ENCODE peak calls at places on chromosomes 3 and 15, in seven cellular contexts. One of them, this sample, is unnamed. For H3K27me3, the result is how much of the 10 kb centered on the place peaks cover.

GRCh38 chr3:15033103-15033502 is 32.0 kb downstream of the MRPS25 start:
- DNase-seq in SK-N-SH: no peak
- DNase-seq in IMR-90: no peak
- DNase-seq in adrenal gland: no peak
- DNase-seq in tibial artery: no peak
- DNase-seq in uterus: no peak
- DNase-seq in breast epithelium: no peak
- DNase-seq in this sample: no peak

GRCh38 chr15:65793813-65794104 is 1.7 kb upstream of the DENND4A start:
- DNase-seq in IMR-90: no peak
- DNase-seq in adrenal gland: no peak
- DNase-seq in SK-N-SH: no peak
- DNase-seq in breast epithelium: no peak
- DNase-seq in uterus: no peak
- DNase-seq in tibial artery: no peak
- DNase-seq in this sample: no peak

GRCh38 chr3:150251187-150251592 is 156.9 kb upstream of the TSC22D2 start:
- DNase-seq in uterus: no peak
- DNase-seq in tibial artery: no peak
- DNase-seq in breast epithelium: no peak
- DNase-seq in SK-N-SH: no peak
- DNase-seq in adrenal gland: no peak
- DNase-seq in IMR-90: no peak
- DNase-seq in this sample: peak

GRCh38 chr3:34777361-34777760 is 862.0 kb upstream of the ARPP21 start:
- DNase-seq in SK-N-SH: no peak
- DNase-seq in breast epithelium: no peak
- DNase-seq in adrenal gland: no peak
- DNase-seq in uterus: no peak
- DNase-seq in IMR-90: no peak
- DNase-seq in tibial artery: no peak
- DNase-seq in this sample: no peak

GRCh38 chr15:65355173-65355982 is 22.4 kb downstream of the IGDCC3 start:
- DNase-seq in tibial artery: no peak
- DNase-seq in SK-N-SH: peak
- DNase-seq in breast epithelium: no peak
- DNase-seq in IMR-90: no peak
- DNase-seq in uterus: no peak
- DNase-seq in adrenal gland: no peak
- DNase-seq in this sample: no peak

GRCh38 chr3:178195824-178196223 is 340.4 kb upstream of the KCNMB2 start:
- DNase-seq in IMR-90: peak
- DNase-seq in tibial artery: no peak
- DNase-seq in SK-N-SH: no peak
- DNase-seq in breast epithelium: no peak
- DNase-seq in uterus: no peak
- DNase-seq in adrenal gland: peak
- DNase-seq in this sample: no peak

GRCh38 chr3:20323307-20323927 is 137.4 kb upstream of the SGO1 start:
- DNase-seq in uterus: no peak
- DNase-seq in adrenal gland: no peak
- DNase-seq in breast epithelium: no peak
- DNase-seq in SK-N-SH: no peak
- DNase-seq in IMR-90: no peak
- DNase-seq in tibial artery: no peak
- DNase-seq in this sample: no peak

GRCh38 chr3:123832712-123833397 is 51.3 kb downstream of the MYLK start:
- DNase-seq in uterus: no peak
- DNase-seq in SK-N-SH: no peak
- DNase-seq in breast epithelium: no peak
- DNase-seq in IMR-90: no peak
- DNase-seq in adrenal gland: no peak
- DNase-seq in tibial artery: no peak
- DNase-seq in this sample: no peak

GRCh38 chr3:52682016-52682415 is 3.7 kb downstream of the PBRM1 start:
- DNase-seq in adrenal gland: peak
- DNase-seq in IMR-90: peak
- DNase-seq in breast epithelium: no peak
- DNase-seq in tibial artery: peak
- DNase-seq in uterus: peak
- DNase-seq in SK-N-SH: peak
- DNase-seq in this sample: no peak

GRCh38 chr15:69337133-69337532 is 38.4 kb downstream of the PAQR5 start:
- DNase-seq in adrenal gland: no peak
- DNase-seq in uterus: no peak
- DNase-seq in IMR-90: peak
- DNase-seq in SK-N-SH: no peak
- DNase-seq in breast epithelium: no peak
- DNase-seq in tibial artery: no peak
- DNase-seq in this sample: no peak

GRCh38 chr15:72227192-72227586 is 3.8 kb downstream of the PKM start:
- DNase-seq in IMR-90: peak
- DNase-seq in uterus: peak
- DNase-seq in adrenal gland: peak
- DNase-seq in tibial artery: no peak
- DNase-seq in SK-N-SH: no peak
- DNase-seq in breast epithelium: no peak
- DNase-seq in this sample: no peak

GRCh38 chr3:182937293-182938051 is 42.9 kb downstream of the DCUN1D1 start:
- DNase-seq in uterus: no peak
- DNase-seq in breast epithelium: no peak
- DNase-seq in adrenal gland: no peak
- DNase-seq in tibial artery: no peak
- DNase-seq in IMR-90: no peak
- DNase-seq in SK-N-SH: no peak
- DNase-seq in this sample: no peak

GRCh38 chr3:126522363-126522788 is 1.6 kb upstream of the CHST13 start:
- DNase-seq in SK-N-SH: peak
- DNase-seq in tibial artery: peak
- DNase-seq in breast epithelium: peak
- DNase-seq in adrenal gland: peak
- DNase-seq in IMR-90: peak
- DNase-seq in uterus: peak
- DNase-seq in this sample: peak

GRCh38 chr3:81726735-81727134 is 34.7 kb downstream of the GBE1 start:
- DNase-seq in uterus: no peak
- DNase-seq in breast epithelium: no peak
- DNase-seq in IMR-90: peak
- DNase-seq in SK-N-SH: no peak
- DNase-seq in tibial artery: no peak
- DNase-seq in adrenal gland: peak
- DNase-seq in this sample: no peak

GRCh38 chr3:183180765-183181295 is 18.3 kb upstream of the LAMP3 start:
- DNase-seq in adrenal gland: no peak
- DNase-seq in IMR-90: no peak
- DNase-seq in uterus: no peak
- DNase-seq in SK-N-SH: no peak
- DNase-seq in breast epithelium: no peak
- DNase-seq in tibial artery: no peak
- DNase-seq in this sample: no peak

GRCh38 chr3:63976166-63976861 is 47.0 kb downstream of the PSMD6 start:
- DNase-seq in adrenal gland: no peak
- DNase-seq in breast epithelium: no peak
- DNase-seq in IMR-90: peak
- DNase-seq in SK-N-SH: no peak
- DNase-seq in tibial artery: no peak
- DNase-seq in uterus: no peak
- DNase-seq in this sample: no peak

GRCh38 chr15:89179966-89180875 is 41.2 kb downstream of the RLBP1 start:
- DNase-seq in breast epithelium: no peak
- DNase-seq in SK-N-SH: no peak
- DNase-seq in uterus: no peak
- DNase-seq in adrenal gland: no peak
- DNase-seq in IMR-90: peak
- DNase-seq in tibial artery: no peak
- DNase-seq in this sample: no peak

GRCh38 chr3:128933213-128933921 is 53.9 kb downstream of the ACAD9 start:
- DNase-seq in breast epithelium: no peak
- DNase-seq in SK-N-SH: no peak
- DNase-seq in IMR-90: no peak
- DNase-seq in tibial artery: no peak
- DNase-seq in uterus: no peak
- DNase-seq in adrenal gland: no peak
- DNase-seq in this sample: no peak

GRCh38 chr3:128932516-128933212 is 53.2 kb downstream of the ACAD9 start:
- DNase-seq in adrenal gland: no peak
- DNase-seq in uterus: no peak
- DNase-seq in IMR-90: no peak
- DNase-seq in SK-N-SH: no peak
- DNase-seq in tibial artery: no peak
- DNase-seq in breast epithelium: no peak
- DNase-seq in this sample: no peak

GRCh38 chr3:128933922-128934253 is 54.5 kb downstream of the ACAD9 start:
- DNase-seq in adrenal gland: no peak
- DNase-seq in uterus: no peak
- DNase-seq in breast epithelium: no peak
- DNase-seq in SK-N-SH: no peak
- DNase-seq in IMR-90: no peak
- DNase-seq in tibial artery: no peak
- DNase-seq in this sample: no peak

GRCh38 chr3:128935922-128936321 is 56.5 kb downstream of the ACAD9 start:
- DNase-seq in tibial artery: no peak
- DNase-seq in SK-N-SH: no peak
- DNase-seq in IMR-90: no peak
- DNase-seq in breast epithelium: no peak
- DNase-seq in adrenal gland: no peak
- DNase-seq in uterus: no peak
- DNase-seq in this sample: no peak

DNA sequence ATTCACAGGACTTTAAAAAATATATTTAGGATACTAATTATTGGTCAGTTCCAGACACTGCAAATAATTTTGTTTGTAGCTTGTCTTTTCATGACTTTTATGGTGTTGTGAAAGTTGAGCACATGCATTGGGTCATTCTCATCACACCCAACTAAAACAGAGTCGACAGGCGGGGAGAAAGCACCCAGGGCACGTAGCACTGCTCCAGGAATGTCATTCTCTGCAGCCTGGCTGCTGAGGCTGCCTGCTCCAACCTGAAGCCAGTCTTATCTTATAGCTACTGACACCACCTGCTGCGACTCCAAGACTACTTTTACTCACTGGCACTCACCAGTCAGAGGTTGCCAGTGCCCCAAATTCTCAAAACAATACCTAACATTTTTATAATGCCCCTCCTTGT is 56.9 kb downstream of the ACAD9 start:
- DNase-seq in tibial artery: no peak
- DNase-seq in adrenal gland: no peak
- DNase-seq in SK-N-SH: no peak
- DNase-seq in breast epithelium: no peak
- DNase-seq in uterus: no peak
- DNase-seq in IMR-90: no peak
- DNase-seq in this sample: no peak
- H3K27me3 ChIP-seq in tibial artery: under half
- H3K27me3 ChIP-seq in adrenal gland: under half
- H3K27me3 ChIP-seq in SK-N-SH: under half
- H3K27me3 ChIP-seq in breast epithelium: under half
- H3K27me3 ChIP-seq in uterus: under half
- H3K27me3 ChIP-seq in IMR-90: under half
- H3K27me3 ChIP-seq in this sample: under half

GRCh38 chr3:129002573-129003569 is 1.8 kb downstream of the EFCC1 start:
- DNase-seq in adrenal gland: no peak
- DNase-seq in uterus: no peak
- DNase-seq in IMR-90: no peak
- DNase-seq in SK-N-SH: no peak
- DNase-seq in breast epithelium: no peak
- DNase-seq in tibial artery: no peak
- DNase-seq in this sample: no peak

GRCh38 chr3:129001101-129001816 is at the start of gene EFCC1:
- DNase-seq in adrenal gland: peak
- DNase-seq in uterus: peak
- DNase-seq in breast epithelium: no peak
- DNase-seq in IMR-90: no peak
- DNase-seq in tibial artery: peak
- DNase-seq in SK-N-SH: peak
- DNase-seq in this sample: no peak

GRCh38 chr3:129001817-129002572 is 891 bp downstream of the EFCC1 start:
- DNase-seq in SK-N-SH: peak
- DNase-seq in breast epithelium: no peak
- DNase-seq in adrenal gland: no peak
- DNase-seq in tibial artery: no peak
- DNase-seq in IMR-90: no peak
- DNase-seq in uterus: no peak
- DNase-seq in this sample: peak

GRCh38 chr3:128999104-128999503 is 2.0 kb upstream of the EFCC1 start:
- DNase-seq in SK-N-SH: no peak
- DNase-seq in breast epithelium: no peak
- DNase-seq in uterus: no peak
- DNase-seq in tibial artery: no peak
- DNase-seq in IMR-90: no peak
- DNase-seq in adrenal gland: no peak
- DNase-seq in this sample: no peak

GRCh38 chr3:129000742-129001100 is 383 bp upstream of the EFCC1 start:
- DNase-seq in tibial artery: no peak
- DNase-seq in IMR-90: no peak
- DNase-seq in SK-N-SH: no peak
- DNase-seq in uterus: no peak
- DNase-seq in adrenal gland: no peak
- DNase-seq in breast epithelium: no peak
- DNase-seq in this sample: no peak
- H3K4me3 ChIP-seq in tibial artery: peak
- H3K4me3 ChIP-seq in IMR-90: peak
- H3K4me3 ChIP-seq in SK-N-SH: peak
- H3K4me3 ChIP-seq in uterus: peak
- H3K4me3 ChIP-seq in adrenal gland: no peak
- H3K4me3 ChIP-seq in breast epithelium: peak
- H3K4me3 ChIP-seq in this sample: no peak

GRCh38 chr15:75360856-75361255 is 7.6 kb downstream of the MAN2C1 start:
- DNase-seq in adrenal gland: no peak
- DNase-seq in IMR-90: no peak
- DNase-seq in tibial artery: no peak
- DNase-seq in SK-N-SH: no peak
- DNase-seq in uterus: no peak
- DNase-seq in breast epithelium: no peak
- DNase-seq in this sample: no peak

GRCh38 chr15:75363786-75364185 is 4.6 kb downstream of the MAN2C1 start:
- DNase-seq in tibial artery: no peak
- DNase-seq in uterus: no peak
- DNase-seq in adrenal gland: no peak
- DNase-seq in SK-N-SH: no peak
- DNase-seq in breast epithelium: no peak
- DNase-seq in IMR-90: no peak
- DNase-seq in this sample: no peak

GRCh38 chr15:75361989-75362641 is 6.3 kb downstream of the MAN2C1 start:
- DNase-seq in SK-N-SH: peak
- DNase-seq in breast epithelium: no peak
- DNase-seq in adrenal gland: peak
- DNase-seq in uterus: no peak
- DNase-seq in tibial artery: no peak
- DNase-seq in IMR-90: no peak
- DNase-seq in this sample: no peak

GRCh38 chr15:75361361-75361988 is 6.9 kb downstream of the MAN2C1 start:
- DNase-seq in uterus: no peak
- DNase-seq in IMR-90: no peak
- DNase-seq in SK-N-SH: no peak
- DNase-seq in breast epithelium: no peak
- DNase-seq in adrenal gland: no peak
- DNase-seq in tibial artery: no peak
- DNase-seq in this sample: no peak

GRCh38 chr15:75362642-75363249 is 5.7 kb downstream of the MAN2C1 start:
- DNase-seq in tibial artery: peak
- DNase-seq in uterus: no peak
- DNase-seq in IMR-90: no peak
- DNase-seq in adrenal gland: no peak
- DNase-seq in breast epithelium: no peak
- DNase-seq in SK-N-SH: no peak
- DNase-seq in this sample: no peak
- H3K27me3 ChIP-seq in tibial artery: under half
- H3K27me3 ChIP-seq in uterus: under half
- H3K27me3 ChIP-seq in IMR-90: under half
- H3K27me3 ChIP-seq in adrenal gland: under half
- H3K27me3 ChIP-seq in breast epithelium: under half
- H3K27me3 ChIP-seq in SK-N-SH: under half
- H3K27me3 ChIP-seq in this sample: under half

GRCh38 chr3:25665646-25666136 is 984 bp upstream of the TOP2B start:
- DNase-seq in uterus: no peak
- DNase-seq in SK-N-SH: no peak
- DNase-seq in breast epithelium: no peak
- DNase-seq in adrenal gland: no peak
- DNase-seq in tibial artery: no peak
- DNase-seq in IMR-90: no peak
- DNase-seq in this sample: no peak
- H3K4me3 ChIP-seq in uterus: peak
- H3K4me3 ChIP-seq in SK-N-SH: peak
- H3K4me3 ChIP-seq in breast epithelium: peak
- H3K4me3 ChIP-seq in adrenal gland: no peak
- H3K4me3 ChIP-seq in tibial artery: peak
- H3K4me3 ChIP-seq in IMR-90: peak
- H3K4me3 ChIP-seq in this sample: peak

This sample was measured in BE2C.